ENCODE peak calls at places on chromosomes 16 and 17, in six cellular contexts. One of them, this sample, is unnamed.

GRCh38 chr17:79922161-79922569 is 82.9 kb upstream of the CBX4 start:
- DNase-seq in stomach: no peak
- DNase-seq in tibial artery: no peak
- DNase-seq in IMR-90: no peak
- DNase-seq in left ventricle myocardium inferior: no peak
- DNase-seq in cardiac muscle cell: no peak
- DNase-seq in this sample: peak; percentile 67

GRCh38 chr17:74749262-74750038 is 1.0 kb downstream of the NHERF1 start:
- DNase-seq in left ventricle myocardium inferior: no peak
- DNase-seq in IMR-90: no peak
- DNase-seq in stomach: no peak
- DNase-seq in cardiac muscle cell: no peak
- DNase-seq in tibial artery: no peak
- DNase-seq in this sample: peak; percentile 81

GRCh38 chr16:29729116-29729521 is 16.7 kb downstream of the C16orf54 start:
- DNase-seq in tibial artery: no peak
- DNase-seq in cardiac muscle cell: peak; percentile 68
- DNase-seq in stomach: no peak
- DNase-seq in left ventricle myocardium inferior: no peak
- DNase-seq in IMR-90: peak; percentile 49
- DNase-seq in this sample: no peak

GRCh38 chr16:85800321-85800669 is 800 bp downstream of the COX4I1 start:
- DNase-seq in IMR-90: no peak
- DNase-seq in stomach: no peak
- DNase-seq in cardiac muscle cell: no peak
- DNase-seq in left ventricle myocardium inferior: no peak
- DNase-seq in tibial artery: no peak
- DNase-seq in this sample: no peak

GRCh38 chr17:79797492-79798295 is 817 bp upstream of the CBX8 start:
- DNase-seq in tibial artery: no peak
- DNase-seq in left ventricle myocardium inferior: no peak
- DNase-seq in IMR-90: no peak
- DNase-seq in stomach: no peak
- DNase-seq in cardiac muscle cell: no peak
- DNase-seq in this sample: no peak

GRCh38 chr17:22158364-22158763 is 466.0 kb downstream of the KCNJ18 start:
- DNase-seq in tibial artery: no peak
- DNase-seq in stomach: no peak
- DNase-seq in cardiac muscle cell: no peak
- DNase-seq in left ventricle myocardium inferior: no peak
- DNase-seq in IMR-90: no peak
- DNase-seq in this sample: no peak

GRCh38 chr16:375927-376816 is 5.6 kb downstream of the PGAP6 start:
- DNase-seq in stomach: no peak
- DNase-seq in IMR-90: no peak
- DNase-seq in left ventricle myocardium inferior: no peak
- DNase-seq in cardiac muscle cell: no peak
- DNase-seq in tibial artery: no peak
- DNase-seq in this sample: no peak

GRCh38 chr17:17457680-17458079 is 19.1 kb upstream of the MED9 start:
- DNase-seq in cardiac muscle cell: no peak
- DNase-seq in left ventricle myocardium inferior: no peak
- DNase-seq in IMR-90: no peak
- DNase-seq in tibial artery: no peak
- DNase-seq in stomach: no peak
- DNase-seq in this sample: no peak

GRCh38 chr17:34820166-34820920 is 140.9 kb downstream of the CCT6B start:
- DNase-seq in stomach: no peak
- DNase-seq in cardiac muscle cell: no peak
- DNase-seq in tibial artery: no peak
- DNase-seq in IMR-90: no peak
- DNase-seq in left ventricle myocardium inferior: no peak
- DNase-seq in this sample: no peak

GRCh38 chr16:49487746-49488145 is 114.1 kb downstream of the C16orf78 start:
- DNase-seq in stomach: no peak
- DNase-seq in cardiac muscle cell: no peak
- DNase-seq in tibial artery: peak; percentile 17
- DNase-seq in IMR-90: no peak
- DNase-seq in left ventricle myocardium inferior: no peak
- DNase-seq in this sample: no peak

GRCh38 chr17:15354256-15354655 is 12.9 kb upstream of the TEKT3 start:
- DNase-seq in tibial artery: no peak
- DNase-seq in left ventricle myocardium inferior: no peak
- DNase-seq in cardiac muscle cell: no peak
- DNase-seq in stomach: no peak
- DNase-seq in IMR-90: no peak
- DNase-seq in this sample: no peak

GRCh38 chr17:62875296-62875695 is 67.2 kb upstream of the MARCHF10 start:
- DNase-seq in cardiac muscle cell: no peak
- DNase-seq in stomach: no peak
- DNase-seq in IMR-90: no peak
- DNase-seq in tibial artery: no peak
- DNase-seq in left ventricle myocardium inferior: no peak
- DNase-seq in this sample: no peak

GRCh38 chr17:10547351-10547750 is 2.1 kb downstream of the MYH2 start:
- DNase-seq in tibial artery: no peak
- DNase-seq in stomach: no peak
- DNase-seq in IMR-90: no peak
- DNase-seq in cardiac muscle cell: no peak
- DNase-seq in left ventricle myocardium inferior: no peak
- DNase-seq in this sample: no peak

GRCh38 chr17:57210224-57210553 is 46.1 kb upstream of the MSI2 start:
- DNase-seq in tibial artery: no peak
- DNase-seq in left ventricle myocardium inferior: no peak
- DNase-seq in IMR-90: no peak
- DNase-seq in stomach: no peak
- DNase-seq in cardiac muscle cell: no peak
- DNase-seq in this sample: no peak

GRCh38 chr17:4087911-4088693 is 54.7 kb downstream of the ZZEF1 start:
- DNase-seq in left ventricle myocardium inferior: no peak
- DNase-seq in tibial artery: no peak
- DNase-seq in cardiac muscle cell: peak; percentile 17
- DNase-seq in stomach: no peak
- DNase-seq in IMR-90: peak; percentile 68
- DNase-seq in this sample: no peak

GRCh38 chr16:30357085-30357714 is 2.1 kb upstream of the CD2BP2 start:
- DNase-seq in left ventricle myocardium inferior: no peak
- DNase-seq in stomach: no peak
- DNase-seq in IMR-90: peak; percentile 20
- DNase-seq in tibial artery: no peak
- DNase-seq in cardiac muscle cell: no peak
- DNase-seq in this sample: peak; percentile 26

GRCh38 chr17:7262192-7263070 is at the start of gene CLDN7:
- DNase-seq in IMR-90: no peak
- DNase-seq in tibial artery: no peak
- DNase-seq in left ventricle myocardium inferior: no peak
- DNase-seq in cardiac muscle cell: no peak
- DNase-seq in stomach: peak; percentile 52
- DNase-seq in this sample: peak; percentile 94

GRCh38 chr17:68588362-68588761 is 12.8 kb downstream of the FAM20A start:
- DNase-seq in left ventricle myocardium inferior: no peak
- DNase-seq in IMR-90: no peak
- DNase-seq in tibial artery: no peak
- DNase-seq in cardiac muscle cell: no peak
- DNase-seq in stomach: no peak
- DNase-seq in this sample: no peak

GRCh38 chr16:30010817-30011504 is at the start of gene DOC2A:
- DNase-seq in cardiac muscle cell: no peak
- DNase-seq in stomach: no peak
- DNase-seq in IMR-90: no peak
- DNase-seq in left ventricle myocardium inferior: no peak
- DNase-seq in tibial artery: no peak
- DNase-seq in this sample: no peak

GRCh38 chr17:34711646-34712045 is 132.3 kb downstream of the TMEM132E start:
- DNase-seq in tibial artery: no peak
- DNase-seq in IMR-90: no peak
- DNase-seq in left ventricle myocardium inferior: no peak
- DNase-seq in cardiac muscle cell: no peak
- DNase-seq in stomach: no peak
- DNase-seq in this sample: no peak

GRCh38 chr16:10862432-10862831 is 14.6 kb upstream of the CIITA start:
- DNase-seq in stomach: peak; percentile 90
- DNase-seq in left ventricle myocardium inferior: no peak
- DNase-seq in cardiac muscle cell: peak; percentile 79
- DNase-seq in IMR-90: peak; percentile 54
- DNase-seq in tibial artery: peak; percentile 76
- DNase-seq in this sample: no peak

GRCh38 chr16:85138825-85139627 is 26.8 kb upstream of the CIBAR2 start:
- DNase-seq in cardiac muscle cell: no peak
- DNase-seq in left ventricle myocardium inferior: no peak
- DNase-seq in stomach: no peak
- DNase-seq in tibial artery: no peak
- DNase-seq in IMR-90: no peak
- DNase-seq in this sample: no peak

GRCh38 chr17:15513058-15513858 is 45.8 kb upstream of the CDRT4 start:
- DNase-seq in left ventricle myocardium inferior: no peak
- DNase-seq in IMR-90: peak; percentile 64
- DNase-seq in cardiac muscle cell: peak; percentile 34
- DNase-seq in stomach: no peak
- DNase-seq in tibial artery: no peak
- DNase-seq in this sample: no peak

GRCh38 chr16:87945351-87946042 is 5.7 kb upstream of the BANP start:
- DNase-seq in left ventricle myocardium inferior: peak; percentile 73
- DNase-seq in stomach: peak; percentile 78
- DNase-seq in tibial artery: peak; percentile 91
- DNase-seq in IMR-90: peak; percentile 83
- DNase-seq in cardiac muscle cell: peak; percentile 84
- DNase-seq in this sample: peak; percentile 78

GRCh38 chr16:46621902-46622676 is 910 bp upstream of the SHCBP1 start:
- DNase-seq in left ventricle myocardium inferior: no peak
- DNase-seq in IMR-90: no peak
- DNase-seq in tibial artery: no peak
- DNase-seq in cardiac muscle cell: no peak
- DNase-seq in stomach: no peak
- DNase-seq in this sample: no peak
- H3K4me3 ChIP-seq in left ventricle myocardium inferior: peak overlapping the region; percentile 73
- H3K4me3 ChIP-seq in IMR-90: no peak overlapping the region
- H3K4me3 ChIP-seq in tibial artery: no peak overlapping the region
- H3K4me3 ChIP-seq in cardiac muscle cell: no peak overlapping the region
- H3K4me3 ChIP-seq in stomach: no peak overlapping the region
- H3K4me3 ChIP-seq in this sample: no peak overlapping the region

DNA sequence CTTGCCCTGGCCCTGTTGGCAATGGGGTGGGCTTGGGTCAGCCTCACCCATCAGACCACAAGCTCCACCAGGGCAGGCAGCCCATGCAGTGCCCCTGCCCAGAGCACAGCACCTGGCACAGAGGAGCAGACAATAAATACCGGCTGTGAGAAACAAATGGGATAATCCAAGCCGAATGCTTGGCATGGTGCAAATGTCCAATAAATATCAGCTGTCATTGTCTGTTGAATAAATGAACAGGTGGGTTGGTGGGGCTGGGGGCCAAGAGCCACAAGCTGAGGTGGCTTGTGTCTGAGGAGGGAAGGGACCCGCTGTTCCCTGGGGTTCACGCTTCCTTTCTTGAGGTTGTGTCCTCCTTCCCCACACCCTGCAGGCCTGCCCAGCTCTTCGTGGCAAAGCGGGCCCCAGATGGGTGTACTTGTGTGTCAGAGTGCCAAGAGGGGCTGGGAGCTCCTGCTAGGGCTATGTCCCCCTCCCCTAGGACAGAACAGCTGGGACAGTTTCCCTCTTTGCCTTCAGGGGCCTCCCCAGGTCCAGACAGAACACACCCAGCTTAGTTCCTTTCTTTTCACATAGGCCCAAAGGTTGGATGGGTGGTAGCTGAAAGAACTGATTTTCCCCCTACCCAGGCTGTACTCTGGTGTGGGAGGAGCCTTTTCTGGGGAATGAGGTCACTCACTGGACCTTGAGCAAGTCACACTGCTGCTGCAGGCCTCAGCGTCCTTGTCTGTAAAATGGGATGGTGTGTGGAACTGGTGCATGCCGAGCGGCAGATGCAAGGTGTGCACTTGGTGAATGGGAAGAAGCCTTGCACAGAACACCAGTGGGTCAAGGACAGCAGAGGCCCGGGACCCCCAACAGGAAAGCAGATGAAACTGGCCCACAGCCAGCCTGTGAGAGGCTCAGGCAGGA is 38.4 kb downstream of the ARHGAP27 start:
- DNase-seq in stomach: no peak
- DNase-seq in IMR-90: no peak
- DNase-seq in cardiac muscle cell: no peak
- DNase-seq in tibial artery: no peak
- DNase-seq in left ventricle myocardium inferior: no peak
- DNase-seq in this sample: no peak
- H3K36me3 ChIP-seq in stomach: peaks cover 58% of the 10 kb centered on the region
- H3K36me3 ChIP-seq in IMR-90: no peaks in the 10 kb centered on the region
- H3K36me3 ChIP-seq in cardiac muscle cell: no peaks in the 10 kb centered on the region
- H3K36me3 ChIP-seq in tibial artery: peaks cover 34% of the 10 kb centered on the region
- H3K36me3 ChIP-seq in left ventricle myocardium inferior: peaks cover 36% of the 10 kb centered on the region
- H3K36me3 ChIP-seq in this sample: no peaks in the 10 kb centered on the region

DNA sequence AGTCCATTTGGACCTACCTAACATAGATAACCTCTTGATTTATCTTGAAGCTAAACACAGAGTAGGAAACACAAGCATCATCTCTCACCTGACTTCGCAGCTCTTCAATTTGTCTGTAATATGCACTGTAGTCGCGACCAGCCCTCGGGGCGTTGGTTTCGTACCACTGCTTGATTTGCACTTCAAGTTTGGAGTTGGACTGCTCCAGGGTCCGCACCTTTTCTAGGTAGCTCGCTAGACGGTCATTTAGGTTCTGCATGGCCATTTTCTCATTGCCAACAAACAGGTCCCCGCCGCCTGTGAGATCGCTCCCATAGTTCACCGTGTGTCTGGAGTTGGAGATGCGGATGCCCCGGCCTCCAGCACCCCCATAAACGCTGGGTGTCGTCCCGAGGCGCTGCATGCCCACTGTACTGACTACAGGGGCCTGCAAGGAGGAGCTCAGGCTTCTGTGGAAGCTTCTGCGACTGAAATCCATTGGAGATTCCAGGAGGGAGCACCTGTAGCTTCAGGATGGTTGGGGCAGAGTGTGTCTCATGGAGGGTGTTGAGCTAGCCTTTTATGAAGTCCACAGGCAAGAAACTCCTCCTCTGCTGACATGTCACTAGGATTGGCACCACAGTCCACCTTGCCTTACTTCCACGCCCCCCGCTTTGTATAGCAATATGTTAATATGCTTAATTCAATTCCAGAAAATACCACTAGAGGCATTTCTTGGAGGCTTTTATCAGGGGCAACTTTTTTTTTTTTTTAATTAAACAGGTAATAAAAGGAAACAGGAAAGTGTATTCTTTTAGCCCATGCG is at the start of gene KRT20:
- DNase-seq in cardiac muscle cell: no peak
- DNase-seq in left ventricle myocardium inferior: no peak
- DNase-seq in tibial artery: no peak
- DNase-seq in IMR-90: no peak
- DNase-seq in stomach: no peak
- DNase-seq in this sample: peak; percentile 57
- TF ChIP-seq CTCF in cardiac muscle cell: peak; percentile 3
- TF ChIP-seq CTCF in left ventricle myocardium inferior: no peak
- TF ChIP-seq CTCF in tibial artery: no peak
- TF ChIP-seq CTCF in IMR-90: no peak
- TF ChIP-seq CTCF in stomach: no peak
- TF ChIP-seq CTCF in this sample: no peak

DNA sequence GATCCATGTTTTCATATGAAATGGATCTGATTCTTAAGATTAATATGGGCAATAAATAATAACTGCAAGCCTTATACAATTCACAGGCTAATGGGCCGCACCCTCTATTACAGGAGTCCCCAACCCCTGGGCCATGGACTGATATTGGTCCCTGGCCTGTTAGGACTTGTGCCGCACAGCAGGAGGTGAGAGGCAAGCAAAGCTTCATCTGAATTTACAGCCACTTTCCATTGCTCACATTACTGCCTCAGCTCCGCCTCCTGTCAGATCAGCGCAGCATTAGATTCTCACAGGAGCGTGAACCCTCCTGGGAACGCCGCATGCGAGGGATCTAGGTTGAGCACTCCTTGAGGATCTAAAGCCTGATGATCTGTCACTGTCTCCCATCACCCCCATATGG is 26.8 kb downstream of the METTL16 start:
- DNase-seq in stomach: no peak
- DNase-seq in left ventricle myocardium inferior: no peak
- DNase-seq in IMR-90: no peak
- DNase-seq in tibial artery: no peak
- DNase-seq in cardiac muscle cell: no peak
- DNase-seq in this sample: no peak
- H3K4me3 ChIP-seq in stomach: no peak overlapping the region
- H3K4me3 ChIP-seq in left ventricle myocardium inferior: no peak overlapping the region
- H3K4me3 ChIP-seq in IMR-90: no peak overlapping the region
- H3K4me3 ChIP-seq in tibial artery: no peak overlapping the region
- H3K4me3 ChIP-seq in cardiac muscle cell: no peak overlapping the region
- H3K4me3 ChIP-seq in this sample: no peak overlapping the region